ENCODE peak calls at places on chromosomes 12 and 14, in nine cellular contexts. S is fibroblast of pulmonary artery, Q is HCT116, J is psoas muscle, M is cardiac muscle cell, A is MM.1S, V is body of pancreas, E is fibroblast of the aortic adventitia, K is fibroblast of lung. U is an unnamed sample.
A peak's percentile ranks its signal among the peaks of the same experiment; 100 is the strongest.

GRCh38 chr12:108773798-108774788 is 42.8 kb upstream of the CORO1C start:
- DNase-seq in K (peak; percentile 85), S (peak; percentile 92), A (no peak), M (no peak), J (peak; percentile 94), Q (no peak), E (peak; percentile 55), V (peak; percentile 72), U (peak; percentile 88)

GRCh38 chr12:48750769-48751356 is 34.4 kb upstream of the CCNT1 start:
- DNase-seq in S (no peak), E (no peak), M (no peak), J (no peak), Q (no peak), A (no peak), V (no peak), K (no peak), U (peak; percentile 35)

GRCh38 chr14:65585216-65585615 is 172.7 kb downstream of the FUT8 start:
- DNase-seq in J (no peak), M (no peak), A (no peak), Q (no peak), E (no peak), S (no peak), V (no peak), K (no peak), U (no peak)

GRCh38 chr14:66426451-66426850 is 59.7 kb upstream of the CCDC196 start:
- DNase-seq in M (no peak), E (no peak), S (no peak), V (no peak), K (no peak), A (no peak), J (no peak), Q (no peak), U (no peak)

GRCh38 chr14:65019944-65020566 is 33.4 kb downstream of the FNTB start:
- DNase-seq in M (peak; percentile 82), S (peak; percentile 92), K (peak; percentile 83), A (peak; percentile 21), V (peak; percentile 65), Q (peak; percentile 53), E (peak; percentile 88), J (no peak), U (peak; percentile 67)

GRCh38 chr12:131090254-131091210 is 136.8 kb downstream of the ADGRD1 start:
- DNase-seq in A (no peak), J (no peak), M (no peak), K (no peak), V (no peak), S (no peak), Q (no peak), E (no peak), U (no peak)

GRCh38 chr12:58032156-58032555 is 90.8 kb downstream of the ATP23 start:
- DNase-seq in K (no peak), Q (no peak), E (no peak), A (no peak), M (no peak), V (no peak), S (no peak), J (no peak), U (no peak)

GRCh38 chr14:76647699-76648298 is 113.5 kb upstream of the VASH1 start:
- DNase-seq in K (peak; percentile 64), E (peak; percentile 64), Q (peak; percentile 48), V (peak; percentile 46), J (no peak), S (peak; percentile 72), A (peak; percentile 36), M (peak; percentile 78), U (peak; percentile 25)

GRCh38 chr14:39946796-39947195 is 514.6 kb upstream of the FBXO33 start:
- DNase-seq in K (no peak), V (no peak), Q (no peak), A (no peak), E (no peak), J (no peak), M (no peak), S (no peak), U (no peak)

GRCh38 chr12:82954064-82954463 is 267.4 kb downstream of the TMTC2 start:
- DNase-seq in S (no peak), J (no peak), V (no peak), E (no peak), K (no peak), A (no peak), Q (no peak), M (no peak), U (no peak)

GRCh38 chr14:55124774-55125372 is 4.2 kb upstream of the LGALS3 start:
- DNase-seq in M (no peak), J (no peak), V (no peak), Q (no peak), A (no peak), K (no peak), S (no peak), E (no peak), U (no peak)

DNA sequence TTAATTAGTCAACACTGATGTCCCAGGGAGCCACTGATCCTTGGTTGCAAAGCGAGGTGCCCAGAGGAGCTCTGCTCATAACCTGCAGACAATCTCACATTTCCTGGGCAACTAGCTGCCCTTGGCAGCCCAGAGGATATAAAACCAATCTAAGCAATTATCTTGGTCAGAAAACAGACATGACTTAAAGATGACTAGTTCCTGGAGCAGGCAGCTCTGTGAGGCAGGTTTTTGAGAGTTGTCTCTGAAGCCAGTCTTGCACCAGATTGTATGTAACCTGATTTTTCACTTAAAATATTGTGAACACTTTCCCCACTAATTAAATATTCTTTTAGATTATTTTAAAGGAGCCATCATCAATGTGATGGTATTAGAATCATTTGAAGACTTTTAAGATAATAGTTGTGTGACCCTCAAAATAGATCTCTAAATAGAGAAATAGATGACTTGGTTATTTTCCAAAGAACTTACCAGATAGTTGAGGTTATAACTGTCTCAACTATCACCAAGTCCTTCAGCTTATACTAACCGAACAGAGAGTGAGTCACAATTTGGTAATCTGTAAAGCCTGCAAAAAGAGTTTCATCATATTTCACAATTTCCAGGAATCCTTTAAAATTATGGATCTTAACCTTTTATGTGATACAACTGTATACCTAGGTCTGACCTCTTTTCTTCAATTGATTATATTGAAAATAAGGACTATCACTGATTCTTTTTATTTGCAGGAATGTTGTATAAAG is 75.9 kb downstream of the LIN7A start:
- DNase-seq in K (peak; percentile 82), M (no peak), Q (no peak), J (no peak), A (no peak), V (no peak), E (peak; percentile 60), S (peak; percentile 56), U (peak; percentile 62)
- H3K4me3 ChIP-seq in K (no peak overlapping the region), M (no peak overlapping the region), Q (no peak overlapping the region), J (no peak overlapping the region), A (no peak overlapping the region), V (no peak overlapping the region), E (no peak overlapping the region), S (no peak overlapping the region), U (no peak overlapping the region)

DNA sequence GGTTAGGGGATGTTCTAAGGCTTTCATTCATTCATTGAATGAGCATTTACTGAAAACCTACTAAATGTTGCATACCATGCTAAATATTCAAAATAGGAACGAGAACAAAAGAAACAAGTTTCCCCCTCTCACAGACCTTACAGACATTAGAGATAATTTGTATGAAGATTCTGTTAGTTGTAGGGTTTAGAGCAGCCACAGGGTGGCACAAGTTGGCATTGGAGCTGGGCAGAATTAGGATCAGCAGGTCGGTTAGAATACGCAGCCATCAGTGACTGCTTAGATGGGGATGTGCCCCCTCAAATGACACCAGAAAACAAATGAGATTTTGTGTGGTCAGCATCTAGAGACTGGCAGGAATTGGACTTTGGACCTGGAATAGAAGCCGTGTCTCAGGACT is 166.3 kb upstream of the DAAM1 start:
- DNase-seq in V (no peak), J (no peak), M (no peak), S (no peak), A (no peak), K (no peak), E (no peak), Q (no peak), U (no peak)
- TF ChIP-seq CTCF in V (no peak), J (peak; percentile 38), M (peak; percentile 17), S (peak; percentile 10), A (peak; percentile 22), K (peak; percentile 10), E (peak; percentile 9), Q (peak; percentile 19), U (no peak)

GRCh38 chr12:53098982-53099651 is 1.6 kb downstream of the IGFBP6 start:
- DNase-seq in A (peak; percentile 70), Q (peak; percentile 89), K (peak; percentile 98), V (peak; percentile 88), S (peak; percentile 94), E (peak; percentile 98), J (peak; percentile 96), M (peak; percentile 89), U (peak; percentile 98)
- H3K4me3 ChIP-seq in A (no peak overlapping the region), Q (peak overlapping the region; percentile 58), K (peak overlapping the region; percentile 72), V (no peak overlapping the region), S (peak overlapping the region; percentile 59), E (peak overlapping the region; percentile 83), J (peak overlapping the region; percentile 29), M (no peak overlapping the region), U (peak overlapping the region; percentile 84)

GRCh38 chr14:71320734-71321555 is 413.7 kb downstream of the PCNX1 start:
- DNase-seq in Q (no peak), M (peak; percentile 86), E (peak; percentile 51), S (peak; percentile 67), K (peak; percentile 63), A (peak; percentile 52), V (peak; percentile 63), J (peak; percentile 72), U (peak; percentile 89)
- TF ChIP-seq CTCF in Q (no peak), M (peak; percentile 7), E (no peak), S (no peak), K (no peak), A (no peak), V (no peak), J (no peak), U (no peak)

GRCh38 chr12:94644141-94644575 is 6.2 kb downstream of the TMCC3 start:
- DNase-seq in K (peak; percentile 57), Q (no peak), S (peak; percentile 50), E (peak; percentile 27), M (no peak), J (peak; percentile 58), V (peak; percentile 22), A (no peak), U (peak; percentile 71)
- H3K4me3 ChIP-seq in K (no peak overlapping the region), Q (no peak overlapping the region), S (peak overlapping the region; percentile 20), E (no peak overlapping the region), M (no peak overlapping the region), J (peak overlapping the region; percentile 48), V (no peak overlapping the region), A (no peak overlapping the region), U (no peak overlapping the region)

GRCh38 chr14:21987937-21988336 is 314.3 kb upstream of the OR4E1 start:
- DNase-seq in A (peak; percentile 57), K (peak; percentile 26), E (peak; percentile 2), M (peak; percentile 46), V (peak; percentile 8), Q (peak; percentile 45), S (peak; percentile 30), J (no peak), U (no peak)
- TF ChIP-seq CTCF in A (peak; percentile 47), K (peak; percentile 58), E (peak; percentile 40), M (peak; percentile 74), V (peak; percentile 15), Q (peak; percentile 10), S (peak; percentile 58), J (no peak), U (peak; percentile 19)

DNA sequence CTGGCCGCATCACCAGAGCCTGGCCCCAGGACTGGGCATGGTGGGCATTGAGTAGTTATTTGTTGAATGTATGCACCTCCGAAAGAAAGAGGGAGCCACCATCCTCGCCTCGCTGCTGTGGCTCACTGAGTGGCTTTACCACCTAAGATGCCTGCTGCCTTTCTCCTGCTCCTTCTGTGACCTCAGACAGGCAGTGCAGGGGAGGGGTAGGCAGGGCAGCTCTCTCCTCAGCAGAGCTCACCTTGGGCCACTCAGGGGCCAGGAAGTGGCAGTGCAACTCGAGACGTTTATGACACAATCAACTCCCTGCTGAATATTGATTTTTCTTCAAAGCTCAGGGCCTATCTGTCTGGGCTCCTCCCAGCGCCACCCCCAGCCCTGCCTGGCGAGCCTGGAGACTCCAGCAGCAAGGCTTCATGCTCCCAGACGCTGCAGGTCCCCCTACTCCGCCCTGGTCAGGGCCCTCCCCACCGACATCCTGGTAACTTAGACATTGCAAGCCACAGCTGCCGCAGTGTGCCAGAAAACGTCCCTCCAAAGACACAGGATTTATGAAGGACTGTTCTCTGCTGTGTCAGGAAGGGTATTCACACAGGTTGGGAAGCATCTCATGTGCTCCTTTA is 84.3 kb upstream of the DIO3 start:
- DNase-seq in M (peak; percentile 63), J (no peak), Q (peak; percentile 84), K (no peak), S (no peak), A (no peak), V (peak; percentile 94), E (no peak), U (no peak)
- H3K4me3 ChIP-seq in M (no peak overlapping the region), J (no peak overlapping the region), Q (peak overlapping the region; percentile 19), K (no peak overlapping the region), S (no peak overlapping the region), A (no peak overlapping the region), V (no peak overlapping the region), E (no peak overlapping the region), U (no peak overlapping the region)